ENCODE peak calls at places on chromosomes 5 and 9, in four cellular contexts. P is body of pancreas, T is IMR-90, Q is GM23338. I is an unnamed sample.

GRCh38 chr9:4680750-4681149 is 1.4 kb downstream of the CDC37L1 start:
- DNase-seq in P (no peak), T (peak; percentile 31), Q (no peak), I (no peak)

GRCh38 chr9:8652282-8652681 is 852.7 kb upstream of the DMAC1 start:
- DNase-seq in P (no peak), T (no peak), Q (no peak), I (no peak)

GRCh38 chr9:8816361-8816760 is 1016.8 kb upstream of the DMAC1 start:
- DNase-seq in P (no peak), T (no peak), Q (peak; percentile 67), I (peak; percentile 8)

GRCh38 chr9:19533373-19533772 is 124.6 kb downstream of the ACER2 start:
- DNase-seq in P (no peak), T (peak; percentile 37), Q (no peak), I (no peak)

GRCh38 chr9:104905931-104906330 is 22.0 kb downstream of the ABCA1 start:
- DNase-seq in P (no peak), T (no peak), Q (no peak), I (no peak)

GRCh38 chr5:137142371-137143243 is 356.5 kb downstream of the SPOCK1 start:
- DNase-seq in P (no peak), T (peak; percentile 94), Q (no peak), I (no peak)

GRCh38 chr5:76082790-76083554 is at the start of gene SV2C:
- DNase-seq in P (no peak), T (no peak), Q (peak; percentile 50), I (peak; percentile 43)

GRCh38 chr9:75803130-75803529 is 87.3 kb upstream of the PCSK5 start:
- DNase-seq in P (no peak), T (no peak), Q (peak; percentile 8), I (no peak)

GRCh38 chr5:152532714-152533113 is 127.6 kb upstream of the NMUR2 start:
- DNase-seq in P (no peak), T (peak; percentile 56), Q (peak; percentile 82), I (no peak)

GRCh38 chr9:116112236-116112635 is 41.4 kb upstream of the PAPPA start:
- DNase-seq in P (no peak), T (peak; percentile 31), Q (peak; percentile 29), I (no peak)

GRCh38 chr9:130362691-130363090 is 82.1 kb upstream of the ASS1 start:
- DNase-seq in P (no peak), T (no peak), Q (no peak), I (no peak)

GRCh38 chr5:56476487-56476856 is 243.3 kb upstream of the ANKRD55 start:
- DNase-seq in P (no peak), T (no peak), Q (no peak), I (no peak)

GRCh38 chr9:89638897-89639296 is 34.1 kb downstream of the GADD45G start:
- DNase-seq in P (no peak), T (no peak), Q (no peak), I (no peak)

DNA sequence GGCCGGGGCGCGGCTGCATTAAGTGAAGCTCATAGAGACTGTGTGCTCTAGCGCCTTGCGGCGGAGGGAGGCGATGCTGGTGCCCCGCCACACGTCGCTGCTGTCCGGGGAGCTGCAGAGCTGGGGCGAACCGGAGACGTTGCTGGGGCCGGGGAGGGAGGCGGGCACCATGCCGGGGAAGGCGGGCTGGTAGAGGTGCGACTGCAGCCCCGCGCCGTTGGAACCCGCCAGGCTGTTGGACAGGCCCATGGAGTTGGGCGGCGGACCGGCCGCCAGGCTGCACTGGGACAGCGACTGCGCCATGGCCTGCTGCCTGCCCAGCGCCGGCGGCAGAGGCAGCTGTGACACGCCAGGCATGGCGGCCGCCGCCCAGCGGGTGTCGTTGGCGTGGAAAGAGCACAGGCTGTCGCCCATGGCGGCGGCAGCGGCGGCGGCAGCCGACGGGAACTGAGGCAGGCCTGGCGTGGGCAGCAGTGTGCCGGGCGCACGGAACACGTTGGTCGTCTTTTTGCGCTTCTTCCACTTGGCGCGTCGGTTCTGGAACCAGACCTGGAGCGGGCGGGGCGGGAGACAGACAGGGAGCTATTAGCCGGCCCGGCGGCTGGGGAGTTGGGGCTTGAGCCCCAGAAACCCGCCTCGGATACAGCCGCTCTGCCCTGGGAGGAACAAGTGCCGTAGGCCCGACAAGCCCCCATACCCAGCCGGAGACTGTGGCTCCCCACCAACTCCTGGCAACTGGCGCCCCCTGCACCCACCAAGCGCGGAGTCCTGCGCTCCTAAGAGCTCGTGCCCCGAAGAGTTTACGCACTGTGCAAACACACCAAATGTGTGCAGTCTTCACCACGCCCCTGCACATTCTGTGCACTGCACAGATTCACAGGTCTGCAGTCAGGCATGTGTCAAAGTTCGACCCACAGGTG is 8.0 kb downstream of the OTP start:
- DNase-seq in P (peak; percentile 60), T (no peak), Q (peak; percentile 83), I (no peak)
- TF ChIP-seq CTCF in P (no peak), T (no peak), Q (peak; percentile 13), I (peak; percentile 50)

GRCh38 chr5:138465288-138466057 is at the start of gene EGR1:
- DNase-seq in P (peak; percentile 92), T (peak; percentile 94), Q (peak; percentile 98), I (peak; percentile 88)
- TF ChIP-seq CTCF in P (no peak), T (no peak), Q (no peak), I (no peak)

GRCh38 chr5:143340891-143341685 is 62.4 kb downstream of the NR3C1 start:
- DNase-seq in P (no peak), T (peak; percentile 28), Q (no peak), I (no peak)
- TF ChIP-seq CTCF in P (no peak), T (no peak), Q (no peak), I (no peak)

DNA sequence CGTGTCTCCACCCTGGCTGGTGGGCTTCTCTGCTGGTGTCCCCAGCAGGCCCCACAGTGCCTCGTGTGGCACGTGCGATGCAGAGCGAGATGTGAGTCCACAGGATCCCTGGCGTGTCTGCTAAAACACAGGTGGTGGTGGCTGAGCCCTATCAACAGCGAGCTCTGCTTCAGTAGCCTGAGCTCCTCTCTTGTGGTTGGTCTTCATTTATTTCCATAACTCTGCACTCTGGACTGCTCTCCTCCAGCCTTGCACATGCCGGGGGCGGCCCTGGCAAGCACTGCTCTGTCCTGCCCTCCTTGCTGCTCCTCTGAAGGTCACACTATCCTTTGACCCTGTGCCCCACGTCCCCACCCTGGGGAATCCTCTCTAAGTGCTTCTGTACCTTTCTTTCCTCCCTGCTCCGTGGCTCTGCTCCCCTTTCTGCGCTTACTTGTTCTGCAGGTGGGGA is 59.2 kb downstream of the NSUN2 start:
- DNase-seq in P (no peak), T (no peak), Q (peak; percentile 38), I (no peak)
- TF ChIP-seq CTCF in P (no peak), T (no peak), Q (peak; percentile 45), I (no peak)

GRCh38 chr9:131734781-131735180 is 5.1 kb downstream of the RAPGEF1 start:
- DNase-seq in P (no peak), T (no peak), Q (no peak), I (no peak)

GRCh38 chr9:131735238-131736181 is 4.4 kb downstream of the RAPGEF1 start:
- DNase-seq in P (no peak), T (no peak), Q (no peak), I (no peak)

GRCh38 chr9:131738293-131738692 is 1.6 kb downstream of the RAPGEF1 start:
- DNase-seq in P (no peak), T (no peak), Q (no peak), I (no peak)

GRCh38 chr9:131737426-131737825 is 2.5 kb downstream of the RAPGEF1 start:
- DNase-seq in P (no peak), T (no peak), Q (no peak), I (no peak)

GRCh38 chr9:131736440-131736839 is 3.4 kb downstream of the RAPGEF1 start:
- DNase-seq in P (no peak), T (no peak), Q (no peak), I (no peak)
- TF ChIP-seq CTCF in P (no peak), T (no peak), Q (no peak), I (no peak)

GRCh38 chr9:37806271-37806670 is 5.7 kb downstream of the DCAF10 start:
- DNase-seq in P (no peak), T (no peak), Q (peak; percentile 27), I (no peak)
- TF ChIP-seq CTCF in P (no peak), T (no peak), Q (no peak), I (no peak)

DNA sequence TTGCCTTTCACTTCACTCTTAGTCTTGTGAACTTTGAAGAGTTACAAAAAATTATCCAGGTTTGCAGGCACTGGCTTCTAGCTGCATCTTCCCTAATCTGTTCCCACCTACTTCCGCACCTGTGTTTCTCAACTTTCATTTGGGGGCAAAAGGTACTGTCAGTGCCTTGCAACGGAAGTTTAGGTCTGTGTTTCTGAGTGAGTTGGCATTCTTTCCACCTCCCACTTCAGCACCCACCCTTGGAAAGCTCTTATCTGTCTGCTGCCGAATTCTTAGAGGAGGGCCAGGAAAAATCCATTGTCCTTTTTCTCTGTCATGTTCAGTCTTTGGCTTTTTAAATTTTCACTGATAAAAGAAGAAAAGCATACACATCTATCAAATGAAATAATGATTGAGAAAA is 89.7 kb upstream of the RASGRF2 start:
- DNase-seq in P (no peak), T (no peak), Q (peak; percentile 10), I (no peak)
- TF ChIP-seq CTCF in P (no peak), T (no peak), Q (no peak), I (no peak)

GRCh38 chr5:177194278-177194677 is 60.7 kb downstream of the NSD1 start:
- DNase-seq in P (no peak), T (peak; percentile 94), Q (peak; percentile 37), I (no peak)
- TF ChIP-seq CTCF in P (no peak), T (no peak), Q (no peak), I (no peak)

I was measured in neural crest cell.